ENCODE peak calls at places on chromosomes 4 and X, in seven cellular contexts. F is IMR-90, K is ovary, Y is tibial nerve, M is transverse colon, A is adrenal gland, I is breast epithelium. D is an unnamed sample.

GRCh38 chrX:47637546-47638195 is 7.9 kb upstream of the CFP start:
- DNase-seq in K (no peak), F (no peak), Y (no peak), I (no peak), A (no peak), M (peak; percentile 28), D (no peak)

GRCh38 chr4:128574706-128575105 is 234.8 kb upstream of the JADE1 start:
- DNase-seq in I (no peak), F (peak; percentile 68), M (peak; percentile 84), A (peak; percentile 81), Y (peak; percentile 45), K (peak; percentile 79), D (peak; percentile 71)

GRCh38 chr4:6416518-6417286 is 55.7 kb downstream of the PPP2R2C start:
- DNase-seq in I (no peak), A (no peak), K (no peak), F (no peak), M (no peak), Y (no peak), D (no peak)

GRCh38 chrX:115679460-115679859 is 118.5 kb downstream of the PLS3 start:
- DNase-seq in A (no peak), Y (no peak), F (peak; percentile 39), M (no peak), K (no peak), I (no peak), D (no peak)

GRCh38 chr4:55008166-55009056 is 117.0 kb downstream of the KDR start:
- DNase-seq in F (no peak), M (no peak), A (peak; percentile 11), I (no peak), K (peak; percentile 21), Y (no peak), D (no peak)

GRCh38 chrX:11664211-11664888 is 1.4 kb downstream of the ARHGAP6 start:
- DNase-seq in M (no peak), K (peak; percentile 18), Y (no peak), I (no peak), A (no peak), F (no peak), D (peak; percentile 26)

GRCh38 chrX:82591421-82591820 is 916.7 kb upstream of the POU3F4 start:
- DNase-seq in I (no peak), K (no peak), F (no peak), Y (no peak), A (no peak), M (no peak), D (no peak)

GRCh38 chr4:92969650-92970370 is 666.0 kb downstream of the GRID2 start:
- DNase-seq in K (no peak), Y (no peak), F (peak; percentile 94), I (no peak), M (no peak), A (no peak), D (no peak)

GRCh38 chrX:11239230-11239629 is 54.0 kb upstream of the AMELX start:
- DNase-seq in A (no peak), Y (no peak), K (no peak), F (peak; percentile 77), M (no peak), I (no peak), D (no peak)

GRCh38 chr4:52643846-52644245 is 15.3 kb downstream of the USP46 start:
- DNase-seq in F (peak; percentile 78), K (peak; percentile 53), A (peak; percentile 82), Y (peak; percentile 50), I (no peak), M (peak; percentile 21), D (peak; percentile 47)

GRCh38 chr4:39521253-39521908 is 5.9 kb downstream of the UGDH start:
- DNase-seq in I (no peak), F (peak; percentile 82), Y (no peak), M (no peak), A (no peak), K (no peak), D (no peak)

GRCh38 chr4:136369073-136369472 is 1163.2 kb downstream of the PCDH18 start:
- DNase-seq in M (no peak), I (no peak), F (peak; percentile 26), K (no peak), A (no peak), Y (no peak), D (no peak)

GRCh38 chr4:113073614-113074013 is 24.2 kb downstream of the ANK2 start:
- DNase-seq in M (no peak), K (no peak), Y (no peak), I (no peak), F (no peak), A (no peak), D (no peak)

GRCh38 chr4:14700083-14700482 is 302.2 kb upstream of the CPEB2 start:
- DNase-seq in F (no peak), Y (no peak), I (no peak), A (no peak), K (no peak), M (no peak), D (no peak)

GRCh38 chrX:103999234-103999633 is 14.3 kb downstream of the H2BW1 start:
- DNase-seq in I (no peak), K (no peak), M (no peak), Y (no peak), F (no peak), A (no peak), D (no peak)

GRCh38 chr4:152591361-152591760 is 55.5 kb upstream of the FBXW7 start:
- DNase-seq in F (peak; percentile 11), M (peak; percentile 63), I (no peak), K (peak; percentile 23), A (peak; percentile 30), Y (peak; percentile 21), D (no peak)

GRCh38 chr4:72568959-72569718 is at the start of gene ADAMTS3:
- DNase-seq in F (peak; percentile 33), I (peak; percentile 53), A (peak; percentile 77), Y (peak; percentile 35), K (peak; percentile 83), M (peak; percentile 40), D (peak; percentile 75)

GRCh38 chrX:140526138-140526537 is 21.3 kb upstream of the SOX3 start:
- DNase-seq in I (no peak), K (no peak), F (peak; percentile 57), Y (no peak), A (no peak), M (no peak), D (no peak)

GRCh38 chr4:188455353-188455752 is 316.1 kb downstream of the TRIML1 start:
- DNase-seq in A (no peak), K (no peak), M (no peak), F (no peak), Y (no peak), I (no peak), D (no peak)

GRCh38 chrX:49071877-49072711 is 1.7 kb downstream of the PRAF2 start:
- DNase-seq in A (peak; percentile 82), I (peak; percentile 65), F (peak; percentile 67), M (peak; percentile 55), K (peak; percentile 82), Y (peak; percentile 68), D (peak; percentile 84)

GRCh38 chr4:118749347-118749988 is 64.3 kb downstream of the METTL14 start:
- DNase-seq in M (no peak), A (peak; percentile 23), F (no peak), Y (no peak), I (no peak), K (no peak), D (no peak)

DNA sequence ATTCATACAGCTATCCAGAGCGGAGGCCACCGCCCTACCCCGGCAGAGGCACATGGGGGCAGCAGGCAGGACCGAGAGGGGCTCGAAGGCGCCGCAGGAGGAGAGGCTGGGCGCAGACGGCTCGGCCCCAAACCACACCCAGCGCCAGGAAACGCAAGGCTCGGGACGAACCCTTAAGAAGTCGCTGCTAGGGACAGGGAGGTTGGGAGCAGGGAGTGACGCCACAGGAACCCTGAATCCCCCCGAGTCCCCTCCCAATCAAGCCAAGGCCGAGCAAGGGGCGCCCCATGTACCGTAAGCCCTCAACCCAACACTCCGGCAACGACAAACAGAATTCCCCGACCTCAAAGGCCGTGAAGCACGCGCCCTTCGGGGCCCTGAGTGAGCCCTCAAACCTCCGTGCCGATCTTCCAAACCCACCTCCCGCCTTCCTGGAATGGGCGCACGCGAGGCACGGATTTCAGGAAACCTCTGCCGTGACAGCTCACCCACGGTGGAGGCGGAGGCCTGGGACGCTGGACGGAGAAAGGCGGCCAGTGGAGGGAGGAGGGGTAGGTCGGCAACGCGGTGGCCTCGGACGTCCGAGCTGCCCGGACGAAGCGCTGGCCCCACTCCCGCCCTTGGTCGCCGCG is 1.8 kb downstream of the ZFYVE28 start:
- DNase-seq in I (no peak), F (no peak), Y (no peak), A (peak; percentile 63), M (peak; percentile 68), K (no peak), D (no peak)
- TF ChIP-seq POLR2A in I (no peak), F (no peak), Y (no peak), A (no peak), M (peak; percentile 64), K (no peak), D (no peak)

DNA sequence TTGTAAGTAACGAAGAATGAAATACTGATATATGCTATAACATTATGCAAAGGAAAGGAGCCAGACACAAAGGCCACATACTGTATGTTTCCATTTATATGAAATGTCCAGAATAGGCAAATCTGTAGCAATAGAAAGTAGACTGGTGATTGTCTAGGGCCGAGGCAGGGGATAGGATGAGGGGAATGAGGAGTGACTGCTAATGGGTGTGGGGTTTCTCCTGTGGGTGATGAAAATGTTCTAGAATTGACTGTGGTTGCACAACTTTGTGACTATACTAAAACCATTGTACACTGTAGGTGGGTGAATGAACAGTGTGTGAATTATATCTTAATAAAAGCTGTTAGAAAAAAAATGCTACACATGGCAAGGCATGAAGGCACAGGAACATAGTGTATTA is 19.9 kb upstream of the SUPT20HL1 start:
- DNase-seq in F (no peak), I (no peak), A (no peak), Y (no peak), K (no peak), M (no peak), D (no peak)
- TF ChIP-seq CTCF in F (no peak), I (no peak), A (no peak), Y (no peak), K (no peak), M (no peak), D (no peak)

GRCh38 chrX:135521405-135522131 is 1.1 kb downstream of the INTS6L start:
- DNase-seq in I (peak; percentile 73), M (peak; percentile 88), F (peak; percentile 85), A (peak; percentile 93), Y (peak; percentile 68), K (peak; percentile 86), D (peak; percentile 88)
- TF ChIP-seq POLR2A in I (no peak), M (peak; percentile 85), F (peak; percentile 60), A (peak; percentile 76), Y (peak; percentile 59), K (peak; percentile 38), D (peak; percentile 49)

GRCh38 chrX:40878821-40879571 is 143.7 kb upstream of the MED14 start:
- DNase-seq in F (no peak), K (no peak), M (no peak), A (no peak), I (no peak), Y (no peak), D (no peak)

GRCh38 chrX:40880712-40881111 is 145.4 kb upstream of the MED14 start:
- DNase-seq in F (no peak), A (no peak), M (no peak), K (no peak), I (no peak), Y (no peak), D (no peak)

GRCh38 chrX:40883021-40883619 is 147.8 kb upstream of the MED14 start:
- DNase-seq in F (no peak), I (no peak), Y (no peak), M (no peak), A (no peak), K (no peak), D (no peak)

DNA sequence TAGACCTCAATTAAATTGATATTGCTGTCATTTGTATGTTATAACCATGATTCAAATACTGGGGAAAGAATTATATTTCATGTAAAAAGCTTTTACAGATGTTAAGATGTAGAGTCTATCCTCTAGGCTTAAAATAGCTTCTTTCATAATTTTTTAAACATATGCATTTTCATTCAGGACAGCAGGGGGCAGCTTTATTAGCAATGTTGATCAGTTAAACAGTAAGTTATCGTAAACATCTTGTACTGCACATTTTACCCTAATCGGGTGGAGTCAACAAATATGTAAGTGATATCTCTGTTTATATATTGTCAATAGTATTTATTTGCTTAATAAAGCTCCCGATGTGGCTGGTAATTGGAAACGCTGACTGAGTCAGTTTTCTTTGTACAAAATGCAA is 142.5 kb upstream of the MED14 start:
- DNase-seq in F (peak; percentile 39), M (no peak), A (no peak), Y (peak; percentile 32), K (no peak), I (no peak), D (no peak)
- TF ChIP-seq CTCF in F (peak; percentile 55), M (peak; percentile 39), A (peak; percentile 15), Y (peak; percentile 65), K (no peak), I (no peak), D (peak; percentile 28)

D was measured in uterus.